ENCODE peak calls at places on chromosomes 4 and X, in ten cellular contexts. D is GM23248, C is thyroid gland, Y is heart right ventricle, A is pancreas, O is tibial artery, B is transverse colon, S is testis, N is heart left ventricle, X is H9. K is an unnamed sample.

GRCh38 chr4:123398151-123398802 is 1.7 kb downstream of the SPRY1 start:
- DNase-seq in D (peak; percentile 91), C (peak; percentile 79), Y (peak; percentile 65), A (peak; percentile 67), O (peak; percentile 54), B (peak; percentile 83), S (peak; percentile 68), N (peak; percentile 66), X (peak; percentile 65), K (peak; percentile 76)

GRCh38 chr4:111537861-111538260 is 607.4 kb upstream of the FAM241A start:
- DNase-seq in D (peak; percentile 62), C (no peak), Y (no peak), A (no peak), O (no peak), B (no peak), S (no peak), N (no peak), X (no peak), K (no peak)

GRCh38 chrX:72568406-72569092 is 4.1 kb downstream of the HDAC8 start:
- DNase-seq in D (peak; percentile 46), C (no peak), Y (no peak), A (no peak), O (no peak), B (no peak), S (no peak), N (no peak), X (no peak), K (no peak)

GRCh38 chrX:140766024-140766611 is 56.6 kb downstream of the LINC00632 start:
- DNase-seq in D (peak; percentile 63), C (peak; percentile 41), Y (peak; percentile 15), A (peak; percentile 18), O (peak; percentile 33), B (peak; percentile 22), S (peak; percentile 51), N (no peak), X (peak; percentile 43), K (peak; percentile 3)

GRCh38 chr4:110637408-110638131 is 14.7 kb upstream of the PITX2 start:
- DNase-seq in D (peak; percentile 27), C (no peak), Y (no peak), A (no peak), O (no peak), B (no peak), S (no peak), N (no peak), X (peak; percentile 79), K (no peak)

GRCh38 chrX:103399744-103400143 is 23.4 kb downstream of the BEX3 start:
- DNase-seq in D (peak; percentile 20), C (no peak), Y (no peak), A (no peak), O (no peak), B (no peak), S (no peak), N (no peak), X (no peak), K (no peak)

GRCh38 chrX:108557594-108557993 is 118.0 kb downstream of the COL4A5 start:
- DNase-seq in D (no peak), C (no peak), Y (no peak), A (no peak), O (no peak), B (no peak), S (no peak), N (no peak), X (no peak), K (no peak)

GRCh38 chr4:157265281-157265680 is 44.8 kb downstream of the GRIA2 start:
- DNase-seq in D (no peak), C (no peak), Y (no peak), A (no peak), O (no peak), B (no peak), S (no peak), N (no peak), X (peak; percentile 25), K (no peak)

GRCh38 chrX:18973527-18974192 is 10.3 kb downstream of the PHKA2 start:
- DNase-seq in D (no peak), C (peak; percentile 41), Y (no peak), A (no peak), O (no peak), B (peak; percentile 23), S (peak; percentile 52), N (no peak), X (no peak), K (peak; percentile 17)

GRCh38 chrX:41970419-41970818 is 47.1 kb upstream of the CASK start:
- DNase-seq in D (no peak), C (no peak), Y (no peak), A (no peak), O (no peak), B (no peak), S (no peak), N (no peak), X (no peak), K (no peak)

GRCh38 chrX:18828832-18829404 is 121.5 kb downstream of the PPEF1 start:
- DNase-seq in D (no peak), C (no peak), Y (no peak), A (no peak), O (no peak), B (no peak), S (no peak), N (no peak), X (no peak), K (no peak)

GRCh38 chr4:99483636-99484035 is 27.2 kb upstream of the C4orf17 start:
- DNase-seq in D (peak; percentile 40), C (no peak), Y (no peak), A (no peak), O (no peak), B (no peak), S (no peak), N (no peak), X (no peak), K (no peak)

GRCh38 chr4:113952452-113953029 is 26.9 kb downstream of the ARSJ start:
- DNase-seq in D (peak; percentile 63), C (no peak), Y (no peak), A (no peak), O (no peak), B (no peak), S (peak; percentile 16), N (no peak), X (peak; percentile 52), K (peak; percentile 54)

GRCh38 chr4:115537387-115537786 is 424.0 kb upstream of the NDST4 start:
- DNase-seq in D (peak; percentile 46), C (no peak), Y (no peak), A (no peak), O (no peak), B (no peak), S (no peak), N (no peak), X (no peak), K (peak; percentile 5)

GRCh38 chrX:9153299-9153698 is 119.4 kb upstream of the FAM9B start:
- DNase-seq in D (peak; percentile 66), C (no peak), Y (no peak), A (no peak), O (no peak), B (no peak), S (no peak), N (no peak), X (no peak), K (no peak)

GRCh38 chr4:36220776-36221175 is 23.5 kb downstream of the ARAP2 start:
- DNase-seq in D (no peak), C (no peak), Y (no peak), A (no peak), O (no peak), B (no peak), S (no peak), N (no peak), X (no peak), K (no peak)

DNA sequence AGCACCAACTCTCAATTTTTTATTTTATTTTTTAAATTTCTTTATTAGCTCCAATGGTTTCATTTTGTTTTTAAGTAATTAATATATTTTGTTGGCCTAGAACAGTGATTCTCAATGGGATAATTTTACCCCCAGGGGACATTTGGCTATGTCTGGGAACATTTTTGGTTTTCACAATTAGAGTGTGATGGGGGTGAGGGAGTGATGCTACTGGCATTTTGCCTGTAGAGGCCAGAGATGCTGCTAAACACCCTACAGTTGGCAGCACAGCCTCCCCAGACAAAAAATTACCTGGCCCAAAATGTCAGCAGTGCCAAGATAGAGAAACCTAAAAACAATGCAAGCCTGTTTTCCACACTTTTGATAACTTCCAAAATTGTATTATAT is 64.6 kb downstream of the HHIP start:
- DNase-seq in D (no peak), C (no peak), Y (no peak), A (no peak), O (no peak), B (no peak), S (no peak), N (no peak), X (no peak), K (no peak)
- H3K27ac ChIP-seq in D (peak overlapping the region; percentile 19), C (no peak overlapping the region), Y (peak overlapping the region; percentile 35), A (no peak overlapping the region), O (no peak overlapping the region), B (no peak overlapping the region), S (no peak overlapping the region), N (no peak overlapping the region), X (no peak overlapping the region), K (no peak overlapping the region)

GRCh38 chr4:74619931-74620702 is 174.2 kb downstream of the BTC start:
- DNase-seq in D (peak; percentile 33), C (no peak), Y (no peak), A (no peak), O (no peak), B (no peak), S (no peak), N (no peak), X (no peak), K (no peak)
- H3K4me1 ChIP-seq in D (peaks cover 32% of the 10 kb centered on the region), C (no peaks in the 10 kb centered on the region), Y (peaks cover 8% of the 10 kb centered on the region), A (no peaks in the 10 kb centered on the region), O (peaks cover 4% of the 10 kb centered on the region), B (peaks cover 23% of the 10 kb centered on the region), S (no peaks in the 10 kb centered on the region), N (no peaks in the 10 kb centered on the region), X (no peaks in the 10 kb centered on the region), K (peaks cover 3% of the 10 kb centered on the region)

GRCh38 chr4:139154952-139155557 is 22.0 kb downstream of the ELF2 start:
- DNase-seq in D (no peak), C (no peak), Y (no peak), A (no peak), O (no peak), B (no peak), S (no peak), N (no peak), X (no peak), K (no peak)
- H3K27ac ChIP-seq in D (no peak overlapping the region), C (no peak overlapping the region), Y (no peak overlapping the region), A (no peak overlapping the region), O (no peak overlapping the region), B (no peak overlapping the region), S (no peak overlapping the region), N (no peak overlapping the region), X (peak overlapping the region; percentile 100), K (no peak overlapping the region)

DNA sequence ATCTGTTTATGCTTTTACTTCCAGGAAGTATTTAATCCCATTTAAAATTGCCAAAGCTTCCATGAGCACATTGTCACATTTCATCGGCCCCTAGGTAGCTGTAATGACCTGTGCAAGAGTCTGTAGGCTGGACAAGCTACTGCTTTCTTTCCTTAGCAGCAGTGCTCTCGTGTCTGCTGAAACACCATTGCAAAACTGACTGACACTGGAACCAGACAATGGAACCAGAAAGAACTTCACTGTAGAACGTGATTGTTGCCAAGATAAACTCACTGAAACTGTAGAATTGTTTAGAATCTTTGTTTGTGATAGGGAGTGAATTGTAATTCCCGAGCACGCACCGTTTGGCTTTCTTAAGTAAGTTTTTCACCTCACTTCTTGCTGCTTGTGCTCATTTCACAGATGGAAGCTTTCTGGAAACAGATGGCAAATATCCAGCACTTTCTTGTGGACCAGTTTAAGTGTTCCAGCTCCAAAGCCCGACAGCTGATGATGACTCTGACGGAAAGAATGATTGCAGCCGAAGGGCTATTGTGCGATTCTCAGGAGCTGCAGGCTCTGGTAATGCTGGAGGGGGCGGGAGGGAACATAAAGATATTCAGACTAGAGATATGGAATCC is 36.9 kb downstream of the EVC start:
- DNase-seq in D (peak; percentile 97), C (peak; percentile 44), Y (no peak), A (no peak), O (peak; percentile 55), B (no peak), S (no peak), N (peak; percentile 67), X (no peak), K (no peak)
- H3K4me1 ChIP-seq in D (peaks cover 35% of the 10 kb centered on the region), C (peaks cover 11% of the 10 kb centered on the region), Y (peaks cover 12% of the 10 kb centered on the region), A (no peaks in the 10 kb centered on the region), O (peaks cover 19% of the 10 kb centered on the region), B (no peaks in the 10 kb centered on the region), S (no peaks in the 10 kb centered on the region), N (no peaks in the 10 kb centered on the region), X (peaks cover 10% of the 10 kb centered on the region), K (no peaks in the 10 kb centered on the region)

K was measured in small intestine.